ENCODE peak calls at places on chromosomes 3 and 15, in seven cellular contexts. One of them, this sample, is unnamed. For H3K27me3, the result is how much of the 10 kb centered on the place peaks cover.

GRCh38 chr15:73394782-73395181 is 26.0 kb upstream of the HCN4 start:
- DNase-seq in psoas muscle: no peak
- DNase-seq in cardiac muscle cell: no peak
- DNase-seq in suprapubic skin: no peak
- DNase-seq in right atrium auricular region: no peak
- DNase-seq in neural progenitor cell: no peak
- DNase-seq in MM.1S: no peak
- DNase-seq in this sample: no peak

GRCh38 chr3:197791120-197792018 is at the start of gene LRCH3:
- DNase-seq in psoas muscle: peak
- DNase-seq in neural progenitor cell: peak
- DNase-seq in suprapubic skin: peak
- DNase-seq in cardiac muscle cell: peak
- DNase-seq in MM.1S: peak
- DNase-seq in right atrium auricular region: peak
- DNase-seq in this sample: no peak

GRCh38 chr3:54826255-54826691 is 101.6 kb downstream of the LRTM1 start:
- DNase-seq in cardiac muscle cell: no peak
- DNase-seq in neural progenitor cell: no peak
- DNase-seq in psoas muscle: no peak
- DNase-seq in MM.1S: no peak
- DNase-seq in suprapubic skin: no peak
- DNase-seq in right atrium auricular region: no peak
- DNase-seq in this sample: no peak

GRCh38 chr15:59591372-59591771 is 20.2 kb upstream of the GCNT3 start:
- DNase-seq in suprapubic skin: no peak
- DNase-seq in psoas muscle: no peak
- DNase-seq in cardiac muscle cell: peak
- DNase-seq in right atrium auricular region: no peak
- DNase-seq in MM.1S: no peak
- DNase-seq in neural progenitor cell: no peak
- DNase-seq in this sample: no peak

GRCh38 chr15:71706461-71707229 is 103.7 kb upstream of the NR2E3 start:
- DNase-seq in psoas muscle: no peak
- DNase-seq in MM.1S: no peak
- DNase-seq in right atrium auricular region: no peak
- DNase-seq in neural progenitor cell: no peak
- DNase-seq in cardiac muscle cell: no peak
- DNase-seq in suprapubic skin: no peak
- DNase-seq in this sample: no peak

GRCh38 chr15:64781299-64781698 is 5.9 kb upstream of the RBPMS2 start:
- DNase-seq in neural progenitor cell: no peak
- DNase-seq in cardiac muscle cell: no peak
- DNase-seq in MM.1S: no peak
- DNase-seq in psoas muscle: no peak
- DNase-seq in suprapubic skin: no peak
- DNase-seq in right atrium auricular region: no peak
- DNase-seq in this sample: no peak

GRCh38 chr3:115800489-115801080 is 177.3 kb downstream of the GAP43 start:
- DNase-seq in neural progenitor cell: no peak
- DNase-seq in right atrium auricular region: no peak
- DNase-seq in psoas muscle: no peak
- DNase-seq in suprapubic skin: no peak
- DNase-seq in MM.1S: no peak
- DNase-seq in cardiac muscle cell: no peak
- DNase-seq in this sample: no peak

GRCh38 chr3:10380906-10381795 is 60.2 kb upstream of the SEC13 start:
- DNase-seq in suprapubic skin: no peak
- DNase-seq in cardiac muscle cell: no peak
- DNase-seq in neural progenitor cell: no peak
- DNase-seq in MM.1S: no peak
- DNase-seq in psoas muscle: no peak
- DNase-seq in right atrium auricular region: no peak
- DNase-seq in this sample: no peak

GRCh38 chr15:95763426-95763825 is 567.1 kb upstream of the NR2F2 start:
- DNase-seq in psoas muscle: no peak
- DNase-seq in suprapubic skin: no peak
- DNase-seq in right atrium auricular region: no peak
- DNase-seq in neural progenitor cell: no peak
- DNase-seq in cardiac muscle cell: no peak
- DNase-seq in MM.1S: no peak
- DNase-seq in this sample: no peak

GRCh38 chr3:188529228-188529627 is 375.3 kb downstream of the LPP start:
- DNase-seq in MM.1S: no peak
- DNase-seq in neural progenitor cell: no peak
- DNase-seq in cardiac muscle cell: no peak
- DNase-seq in right atrium auricular region: no peak
- DNase-seq in suprapubic skin: no peak
- DNase-seq in psoas muscle: no peak
- DNase-seq in this sample: no peak

GRCh38 chr3:133841196-133841595 is 35.6 kb downstream of the SRPRB start:
- DNase-seq in MM.1S: no peak
- DNase-seq in right atrium auricular region: no peak
- DNase-seq in psoas muscle: no peak
- DNase-seq in cardiac muscle cell: no peak
- DNase-seq in neural progenitor cell: no peak
- DNase-seq in suprapubic skin: no peak
- DNase-seq in this sample: no peak

GRCh38 chr3:102238362-102238761 is 196.5 kb upstream of the ZPLD1 start:
- DNase-seq in right atrium auricular region: no peak
- DNase-seq in MM.1S: no peak
- DNase-seq in suprapubic skin: no peak
- DNase-seq in psoas muscle: no peak
- DNase-seq in neural progenitor cell: no peak
- DNase-seq in cardiac muscle cell: no peak
- DNase-seq in this sample: no peak

GRCh38 chr3:13199899-13200451 is 126.7 kb upstream of the IQSEC1 start:
- DNase-seq in neural progenitor cell: no peak
- DNase-seq in right atrium auricular region: no peak
- DNase-seq in MM.1S: no peak
- DNase-seq in cardiac muscle cell: no peak
- DNase-seq in suprapubic skin: no peak
- DNase-seq in psoas muscle: no peak
- DNase-seq in this sample: no peak

GRCh38 chr3:141938011-141938350 is 61.5 kb downstream of the ATP1B3 start:
- DNase-seq in neural progenitor cell: no peak
- DNase-seq in psoas muscle: no peak
- DNase-seq in MM.1S: no peak
- DNase-seq in suprapubic skin: no peak
- DNase-seq in cardiac muscle cell: no peak
- DNase-seq in right atrium auricular region: no peak
- DNase-seq in this sample: no peak

GRCh38 chr3:5194801-5195509 is 7.4 kb downstream of the EDEM1 start:
- DNase-seq in MM.1S: peak
- DNase-seq in right atrium auricular region: no peak
- DNase-seq in cardiac muscle cell: peak
- DNase-seq in suprapubic skin: no peak
- DNase-seq in psoas muscle: no peak
- DNase-seq in neural progenitor cell: no peak
- DNase-seq in this sample: peak

GRCh38 chr3:71536376-71536965 is 47.1 kb downstream of the FOXP1 start:
- DNase-seq in cardiac muscle cell: peak
- DNase-seq in psoas muscle: no peak
- DNase-seq in right atrium auricular region: no peak
- DNase-seq in MM.1S: no peak
- DNase-seq in suprapubic skin: no peak
- DNase-seq in neural progenitor cell: no peak
- DNase-seq in this sample: no peak

DNA sequence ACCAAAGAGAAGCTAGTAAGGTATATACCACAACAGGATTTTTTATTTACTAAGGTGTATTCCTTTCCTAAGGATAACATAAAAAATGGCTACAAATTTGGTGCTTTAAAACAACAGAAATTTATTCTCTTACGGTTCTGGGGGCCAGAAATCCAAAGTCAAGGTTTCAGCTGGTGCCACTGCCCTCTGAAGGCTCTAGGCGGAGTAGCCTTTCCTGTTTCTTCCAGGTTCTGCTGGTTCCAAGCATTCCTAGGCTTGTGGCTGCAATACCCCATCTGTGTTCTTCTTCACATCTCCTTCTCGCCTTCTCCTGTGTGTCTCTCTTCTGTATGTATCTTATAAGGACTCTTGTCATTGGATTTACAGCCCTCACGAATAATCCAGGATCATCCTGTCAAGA is 549.9 kb downstream of the GRM7 start:
- DNase-seq in psoas muscle: no peak
- DNase-seq in MM.1S: no peak
- DNase-seq in neural progenitor cell: no peak
- DNase-seq in suprapubic skin: no peak
- DNase-seq in right atrium auricular region: no peak
- DNase-seq in cardiac muscle cell: peak
- DNase-seq in this sample: no peak
- TF ChIP-seq CTCF in psoas muscle: no peak
- TF ChIP-seq CTCF in MM.1S: no peak
- TF ChIP-seq CTCF in neural progenitor cell: no peak
- TF ChIP-seq CTCF in suprapubic skin: no peak
- TF ChIP-seq CTCF in right atrium auricular region: no peak
- TF ChIP-seq CTCF in cardiac muscle cell: no peak
- TF ChIP-seq CTCF in this sample: no peak

GRCh38 chr3:38029400-38030125 is at the start of gene PLCD1:
- DNase-seq in psoas muscle: peak
- DNase-seq in suprapubic skin: peak
- DNase-seq in MM.1S: no peak
- DNase-seq in cardiac muscle cell: peak
- DNase-seq in neural progenitor cell: peak
- DNase-seq in right atrium auricular region: peak
- DNase-seq in this sample: no peak

GRCh38 chr3:38030126-38031021 is 932 bp upstream of the PLCD1 start:
- DNase-seq in psoas muscle: no peak
- DNase-seq in suprapubic skin: peak
- DNase-seq in neural progenitor cell: no peak
- DNase-seq in MM.1S: no peak
- DNase-seq in cardiac muscle cell: no peak
- DNase-seq in right atrium auricular region: no peak
- DNase-seq in this sample: no peak

GRCh38 chr3:38028621-38029361 is 651 bp downstream of the PLCD1 start:
- DNase-seq in right atrium auricular region: no peak
- DNase-seq in suprapubic skin: peak
- DNase-seq in psoas muscle: no peak
- DNase-seq in MM.1S: no peak
- DNase-seq in cardiac muscle cell: no peak
- DNase-seq in neural progenitor cell: peak
- DNase-seq in this sample: no peak

GRCh38 chr3:38026856-38027255 is 2.6 kb downstream of the PLCD1 start:
- DNase-seq in suprapubic skin: no peak
- DNase-seq in psoas muscle: no peak
- DNase-seq in neural progenitor cell: no peak
- DNase-seq in MM.1S: no peak
- DNase-seq in right atrium auricular region: no peak
- DNase-seq in cardiac muscle cell: no peak
- DNase-seq in this sample: no peak

GRCh38 chr3:38027466-38028465 is 1.7 kb downstream of the PLCD1 start:
- DNase-seq in cardiac muscle cell: no peak
- DNase-seq in neural progenitor cell: no peak
- DNase-seq in psoas muscle: no peak
- DNase-seq in suprapubic skin: no peak
- DNase-seq in right atrium auricular region: no peak
- DNase-seq in MM.1S: no peak
- DNase-seq in this sample: no peak
- H3K27me3 ChIP-seq in cardiac muscle cell: under half
- H3K27me3 ChIP-seq in neural progenitor cell: half or more
- H3K27me3 ChIP-seq in psoas muscle: under half
- H3K27me3 ChIP-seq in suprapubic skin: under half
- H3K27me3 ChIP-seq in right atrium auricular region: under half
- H3K27me3 ChIP-seq in MM.1S: under half
- H3K27me3 ChIP-seq in this sample: under half

GRCh38 chr3:154427685-154428291 is 2.2 kb downstream of the GPR149 start:
- DNase-seq in cardiac muscle cell: no peak
- DNase-seq in psoas muscle: no peak
- DNase-seq in neural progenitor cell: peak
- DNase-seq in suprapubic skin: no peak
- DNase-seq in right atrium auricular region: no peak
- DNase-seq in MM.1S: no peak
- DNase-seq in this sample: no peak
- H3K4me3 ChIP-seq in cardiac muscle cell: peak
- H3K4me3 ChIP-seq in psoas muscle: peak
- H3K4me3 ChIP-seq in neural progenitor cell: peak
- H3K4me3 ChIP-seq in suprapubic skin: peak
- H3K4me3 ChIP-seq in right atrium auricular region: no peak
- H3K4me3 ChIP-seq in MM.1S: no peak
- H3K4me3 ChIP-seq in this sample: no peak

GRCh38 chr3:128879991-128880390 is 571 bp downstream of the ACAD9 start:
- DNase-seq in MM.1S: no peak
- DNase-seq in suprapubic skin: no peak
- DNase-seq in psoas muscle: no peak
- DNase-seq in cardiac muscle cell: no peak
- DNase-seq in right atrium auricular region: no peak
- DNase-seq in neural progenitor cell: no peak
- DNase-seq in this sample: no peak

GRCh38 chr3:128878556-128879124 is 780 bp upstream of the ACAD9 start:
- DNase-seq in MM.1S: peak
- DNase-seq in suprapubic skin: no peak
- DNase-seq in neural progenitor cell: peak
- DNase-seq in right atrium auricular region: peak
- DNase-seq in cardiac muscle cell: peak
- DNase-seq in psoas muscle: no peak
- DNase-seq in this sample: no peak

GRCh38 chr3:128881576-128881975 is 2.2 kb downstream of the ACAD9 start:
- DNase-seq in MM.1S: no peak
- DNase-seq in cardiac muscle cell: no peak
- DNase-seq in neural progenitor cell: no peak
- DNase-seq in psoas muscle: no peak
- DNase-seq in suprapubic skin: no peak
- DNase-seq in right atrium auricular region: no peak
- DNase-seq in this sample: no peak

GRCh38 chr3:128878011-128878457 is 1.4 kb upstream of the ACAD9 start:
- DNase-seq in neural progenitor cell: no peak
- DNase-seq in suprapubic skin: no peak
- DNase-seq in psoas muscle: no peak
- DNase-seq in right atrium auricular region: no peak
- DNase-seq in cardiac muscle cell: no peak
- DNase-seq in MM.1S: no peak
- DNase-seq in this sample: no peak

DNA sequence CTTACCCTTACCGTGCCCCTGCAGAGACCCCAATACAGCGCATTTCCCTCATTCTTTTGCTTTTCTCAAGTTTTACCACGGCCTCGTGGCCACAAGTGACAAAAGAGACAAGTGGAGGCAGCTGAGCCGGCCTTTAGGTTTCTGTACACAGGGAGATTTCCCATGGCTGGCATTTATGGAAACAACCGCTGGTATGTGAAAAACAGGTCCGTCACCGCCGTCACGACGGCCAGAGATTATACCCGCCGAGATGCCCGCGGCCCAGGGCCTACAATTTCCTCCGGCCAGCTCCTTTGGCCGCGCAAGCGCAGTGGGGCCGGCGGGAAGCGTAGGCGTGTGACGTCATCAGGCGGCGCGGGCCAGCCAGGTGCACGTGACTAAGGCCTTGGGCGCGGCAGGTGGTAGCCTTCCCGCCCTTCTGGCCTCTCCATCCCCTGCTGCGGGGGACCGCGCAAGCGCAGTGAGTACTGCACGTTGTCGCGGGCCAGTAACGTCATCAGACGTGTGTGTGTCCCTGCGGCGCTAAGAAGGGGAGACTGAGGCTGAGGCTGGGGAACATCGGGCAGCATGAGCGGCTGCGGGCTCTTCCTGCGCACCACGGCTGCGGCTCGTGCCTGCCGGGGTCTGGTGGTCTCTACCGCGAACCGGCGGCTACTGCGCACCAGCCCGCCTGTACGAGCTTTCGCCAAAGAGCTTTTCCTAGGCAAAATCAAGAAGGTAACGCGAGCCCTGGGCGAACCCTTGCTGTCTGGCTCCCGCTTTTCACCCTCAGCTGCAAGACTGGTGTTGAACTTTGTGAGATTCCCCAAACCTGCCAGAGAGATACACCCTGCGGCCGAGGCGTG is at the start of gene ACAD9:
- DNase-seq in right atrium auricular region: peak
- DNase-seq in neural progenitor cell: peak
- DNase-seq in MM.1S: peak
- DNase-seq in suprapubic skin: peak
- DNase-seq in psoas muscle: peak
- DNase-seq in cardiac muscle cell: peak
- DNase-seq in this sample: peak
- TF ChIP-seq CTCF in right atrium auricular region: no peak
- TF ChIP-seq CTCF in neural progenitor cell: no peak
- TF ChIP-seq CTCF in MM.1S: no peak
- TF ChIP-seq CTCF in suprapubic skin: no peak
- TF ChIP-seq CTCF in psoas muscle: no peak
- TF ChIP-seq CTCF in cardiac muscle cell: no peak
- TF ChIP-seq CTCF in this sample: no peak

This sample was measured in kidney epithelial cell.